ENCODE peak calls at places on chromosome 10, in nine cellular contexts. W is thoracic aorta, Q is tibial nerve, J is adrenal gland, F is cardiac muscle cell, M is GM23248, L is ovary, S is Peyer's patch, B is HCT116. Z is an unnamed sample.

GRCh38 chr10:97333351-97333600 is 1.3 kb downstream of the FRAT2 start:
- DNase-seq in S (no peak), Q (no peak), L (no peak), J (no peak), W (no peak), M (peak; percentile 61), B (no peak), F (peak; percentile 56), Z (no peak)

GRCh38 chr10:70472799-70473452 is 5.6 kb upstream of the PALD1 start:
- DNase-seq in F (no peak), Q (no peak), W (no peak), M (no peak), S (no peak), J (no peak), B (no peak), L (no peak), Z (no peak)

GRCh38 chr10:60649485-60650271 is 128.6 kb upstream of the CDK1 start:
- DNase-seq in W (no peak), L (no peak), J (no peak), M (no peak), F (no peak), B (no peak), Q (no peak), S (peak; percentile 33), Z (no peak)

GRCh38 chr10:34018129-34018528 is 683.7 kb upstream of the NRP1 start:
- DNase-seq in W (no peak), B (no peak), J (no peak), L (no peak), S (no peak), M (peak; percentile 16), Q (no peak), F (peak; percentile 12), Z (peak; percentile 5)

GRCh38 chr10:133123050-133123745 is 35.5 kb downstream of the ADGRA1 start:
- DNase-seq in M (no peak), J (no peak), L (no peak), Q (no peak), B (no peak), S (no peak), F (no peak), W (no peak), Z (no peak)

GRCh38 chr10:26445411-26446031 is 7.4 kb downstream of the APBB1IP start:
- DNase-seq in Q (no peak), J (no peak), S (no peak), F (no peak), B (no peak), L (no peak), W (no peak), M (peak; percentile 55), Z (no peak)

GRCh38 chr10:47371629-47372485 is 12.2 kb downstream of the ZNF488 start:
- DNase-seq in L (no peak), J (no peak), F (no peak), B (no peak), Q (no peak), W (no peak), S (no peak), M (no peak), Z (no peak)

GRCh38 chr10:116886772-116887171 is 37.5 kb downstream of the ENO4 start:
- DNase-seq in J (no peak), L (no peak), W (no peak), Q (no peak), S (no peak), F (no peak), M (no peak), B (no peak), Z (no peak)

GRCh38 chr10:90197766-90198165 is 496.4 kb downstream of the KIF20B start:
- DNase-seq in W (no peak), J (no peak), B (no peak), F (peak; percentile 43), M (peak; percentile 5), Q (no peak), S (no peak), L (no peak), Z (peak; percentile 13)

GRCh38 chr10:31937371-31937770 is 8.7 kb upstream of the ARHGAP12 start:
- DNase-seq in S (no peak), M (peak; percentile 46), F (no peak), Q (no peak), B (no peak), W (no peak), J (no peak), L (no peak), Z (no peak)

GRCh38 chr10:126969310-126969709 is 64.1 kb downstream of the DOCK1 start:
- DNase-seq in B (peak; percentile 8), Q (no peak), J (no peak), W (no peak), S (no peak), L (no peak), F (peak; percentile 7), M (peak; percentile 13), Z (no peak)

GRCh38 chr10:43265799-43266721 is 805 bp downstream of the RASGEF1A start:
- DNase-seq in J (peak; percentile 38), M (peak; percentile 11), W (no peak), S (peak; percentile 20), F (no peak), B (no peak), L (no peak), Q (no peak), Z (no peak)

GRCh38 chr10:114103286-114103685 is 59.6 kb downstream of the ADRB1 start:
- DNase-seq in J (no peak), S (no peak), W (no peak), F (peak; percentile 78), L (no peak), M (peak; percentile 78), B (peak; percentile 58), Q (no peak), Z (no peak)

GRCh38 chr10:103676851-103677417 is 178.4 kb downstream of the SH3PXD2A start:
- DNase-seq in S (no peak), Q (no peak), L (peak; percentile 54), B (no peak), F (peak; percentile 95), M (peak; percentile 98), W (no peak), J (peak; percentile 53), Z (no peak)

GRCh38 chr10:43057831-43058340 is 19.0 kb upstream of the RET start:
- DNase-seq in M (no peak), F (no peak), J (no peak), Q (no peak), W (no peak), S (no peak), B (no peak), L (peak; percentile 1), Z (no peak)

GRCh38 chr10:12177642-12178041 is 18.0 kb downstream of the NUDT5 start:
- DNase-seq in M (peak; percentile 46), B (no peak), J (no peak), W (no peak), L (no peak), F (no peak), S (no peak), Q (no peak), Z (peak; percentile 45)

GRCh38 chr10:117621795-117622420 is 79.4 kb downstream of the EMX2 start:
- DNase-seq in W (no peak), L (no peak), Q (no peak), J (no peak), S (no peak), B (no peak), M (no peak), F (no peak), Z (no peak)

GRCh38 chr10:52621635-52622079 is 150.9 kb downstream of the MBL2 start:
- DNase-seq in F (peak; percentile 25), W (no peak), M (peak; percentile 71), J (no peak), L (no peak), S (no peak), Q (no peak), B (no peak), Z (no peak)

GRCh38 chr10:102735065-102735562 is 8.6 kb upstream of the WBP1L start:
- DNase-seq in B (no peak), J (no peak), Q (peak; percentile 44), M (peak; percentile 26), W (no peak), F (no peak), L (no peak), S (no peak), Z (no peak)

GRCh38 chr10:69311309-69311708 is 33.0 kb downstream of the HK1 start:
- DNase-seq in W (no peak), J (no peak), M (no peak), S (no peak), Q (no peak), F (no peak), B (no peak), L (no peak), Z (no peak)

GRCh38 chr10:83582407-83583095 is 556.8 kb upstream of the GHITM start:
- DNase-seq in Q (no peak), M (no peak), J (no peak), W (no peak), L (no peak), B (no peak), S (no peak), F (no peak), Z (no peak)

GRCh38 chr10:45653454-45653853 is 19.1 kb downstream of the ZFAND4 start:
- DNase-seq in W (no peak), M (no peak), S (no peak), F (no peak), L (no peak), Q (no peak), J (no peak), B (no peak), Z (no peak)

DNA sequence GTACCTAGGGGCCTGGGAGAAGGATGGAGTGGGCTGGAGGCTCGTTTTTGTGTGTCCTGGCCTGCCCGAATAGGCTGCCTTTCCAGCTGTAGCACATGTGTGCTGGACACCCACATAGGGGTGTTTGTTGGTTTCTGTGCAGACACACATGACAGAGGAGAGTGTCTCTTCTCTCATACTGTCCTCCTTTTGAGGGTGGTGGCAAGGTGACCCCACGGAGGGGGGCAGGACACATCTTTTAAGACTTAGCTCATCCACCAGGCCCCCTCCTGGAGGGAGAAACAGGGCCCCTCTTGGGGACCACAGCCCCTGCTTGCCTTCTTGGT is 72.2 kb upstream of the PPIF start:
- DNase-seq in W (no peak), Q (no peak), L (no peak), J (no peak), B (no peak), M (no peak), S (no peak), F (no peak), Z (no peak)
- H3K9me3 ChIP-seq in W (no peaks in the 10 kb centered on the region), Q (no peaks in the 10 kb centered on the region), L (no peaks in the 10 kb centered on the region), J (no peaks in the 10 kb centered on the region), B (no peaks in the 10 kb centered on the region), M (no peaks in the 10 kb centered on the region), S (no peaks in the 10 kb centered on the region), F (no peaks in the 10 kb centered on the region), Z (no peaks in the 10 kb centered on the region)

GRCh38 chr10:128172756-128173155 is 46.5 kb upstream of the MKI67 start:
- DNase-seq in Q (no peak), F (no peak), L (no peak), M (no peak), B (no peak), W (no peak), J (no peak), S (no peak), Z (no peak)
- H3K9me3 ChIP-seq in Q (no peaks in the 10 kb centered on the region), F (no peaks in the 10 kb centered on the region), L (no peaks in the 10 kb centered on the region), M (no peaks in the 10 kb centered on the region), B (peaks cover 22% of the 10 kb centered on the region), W (peaks cover 6% of the 10 kb centered on the region), J (no peaks in the 10 kb centered on the region), S (no peaks in the 10 kb centered on the region), Z (peaks cover 19% of the 10 kb centered on the region)

GRCh38 chr10:107081644-107082043 is 82.9 kb downstream of the SORCS1 start:
- DNase-seq in L (no peak), M (no peak), J (no peak), W (no peak), F (no peak), Q (no peak), B (no peak), S (no peak), Z (no peak)
- H3K9me3 ChIP-seq in L (no peaks in the 10 kb centered on the region), M (no peaks in the 10 kb centered on the region), J (no peaks in the 10 kb centered on the region), W (no peaks in the 10 kb centered on the region), F (no peaks in the 10 kb centered on the region), Q (no peaks in the 10 kb centered on the region), B (peaks cover 20% of the 10 kb centered on the region), S (no peaks in the 10 kb centered on the region), Z (no peaks in the 10 kb centered on the region)

GRCh38 chr10:121597504-121598241 is 571 bp downstream of the FGFR2 start:
- DNase-seq in B (no peak), W (no peak), F (peak; percentile 3), Q (no peak), M (no peak), L (peak; percentile 58), J (peak; percentile 28), S (no peak), Z (peak; percentile 4)
- H3K9me3 ChIP-seq in B (no peaks in the 10 kb centered on the region), W (no peaks in the 10 kb centered on the region), F (no peaks in the 10 kb centered on the region), Q (no peaks in the 10 kb centered on the region), M (no peaks in the 10 kb centered on the region), L (no peaks in the 10 kb centered on the region), J (no peaks in the 10 kb centered on the region), S (no peaks in the 10 kb centered on the region), Z (no peaks in the 10 kb centered on the region)

Z was measured in MG63.